ENCODE peak calls at places on chromosomes 13 and 19, in six cellular contexts. One of them, this sample, is unnamed.

GRCh38 chr13:76969488-76970365 is 21.4 kb downstream of the ACOD1 start:
- DNase-seq in A549: no peak
- DNase-seq in stomach: no peak
- DNase-seq in endothelial cell of umbilical vein: no peak
- DNase-seq in heart left ventricle: no peak
- DNase-seq in tibial nerve: no peak
- DNase-seq in this sample: no peak

GRCh38 chr13:113881614-113882265 is 17.9 kb upstream of the GAS6 start:
- DNase-seq in heart left ventricle: peak; percentile 59
- DNase-seq in A549: no peak
- DNase-seq in stomach: peak; percentile 73
- DNase-seq in endothelial cell of umbilical vein: peak; percentile 82
- DNase-seq in tibial nerve: no peak
- DNase-seq in this sample: peak; percentile 79

GRCh38 chr13:29594310-29594709 is 1.2 kb downstream of the SLC7A1 start:
- DNase-seq in stomach: peak; percentile 53
- DNase-seq in endothelial cell of umbilical vein: peak; percentile 74
- DNase-seq in heart left ventricle: no peak
- DNase-seq in A549: peak; percentile 61
- DNase-seq in tibial nerve: peak; percentile 38
- DNase-seq in this sample: peak; percentile 42

GRCh38 chr19:13718733-13719132 is 45.6 kb upstream of the MRI1 start:
- DNase-seq in tibial nerve: no peak
- DNase-seq in heart left ventricle: peak; percentile 58
- DNase-seq in stomach: no peak
- DNase-seq in endothelial cell of umbilical vein: no peak
- DNase-seq in A549: peak; percentile 21
- DNase-seq in this sample: peak; percentile 48

GRCh38 chr19:35142531-35143230 is 374 bp upstream of the FXYD7 start:
- DNase-seq in A549: peak; percentile 83
- DNase-seq in stomach: peak; percentile 64
- DNase-seq in heart left ventricle: peak; percentile 42
- DNase-seq in endothelial cell of umbilical vein: peak; percentile 43
- DNase-seq in tibial nerve: no peak
- DNase-seq in this sample: no peak

GRCh38 chr19:33461256-33462111 is 60.1 kb downstream of the PEPD start:
- DNase-seq in endothelial cell of umbilical vein: no peak
- DNase-seq in stomach: no peak
- DNase-seq in tibial nerve: no peak
- DNase-seq in A549: no peak
- DNase-seq in heart left ventricle: no peak
- DNase-seq in this sample: no peak

GRCh38 chr13:45473627-45474026 is 8.9 kb downstream of the COG3 start:
- DNase-seq in tibial nerve: no peak
- DNase-seq in A549: no peak
- DNase-seq in endothelial cell of umbilical vein: no peak
- DNase-seq in heart left ventricle: no peak
- DNase-seq in stomach: no peak
- DNase-seq in this sample: no peak

GRCh38 chr13:54383604-54384003 is 1355.0 kb downstream of the OLFM4 start:
- DNase-seq in tibial nerve: no peak
- DNase-seq in stomach: no peak
- DNase-seq in heart left ventricle: no peak
- DNase-seq in A549: no peak
- DNase-seq in endothelial cell of umbilical vein: no peak
- DNase-seq in this sample: no peak

GRCh38 chr13:49527123-49527522 is 31.4 kb downstream of the PHF11 start:
- DNase-seq in endothelial cell of umbilical vein: no peak
- DNase-seq in A549: no peak
- DNase-seq in stomach: no peak
- DNase-seq in tibial nerve: no peak
- DNase-seq in heart left ventricle: peak; percentile 29
- DNase-seq in this sample: peak; percentile 81

GRCh38 chr19:7971553-7972520 is 28.4 kb upstream of the TIMM44 start:
- DNase-seq in A549: no peak
- DNase-seq in tibial nerve: no peak
- DNase-seq in heart left ventricle: no peak
- DNase-seq in stomach: no peak
- DNase-seq in endothelial cell of umbilical vein: no peak
- DNase-seq in this sample: no peak

GRCh38 chr13:101398191-101398590 is 18.1 kb downstream of the NALCN start:
- DNase-seq in heart left ventricle: no peak
- DNase-seq in endothelial cell of umbilical vein: no peak
- DNase-seq in tibial nerve: no peak
- DNase-seq in stomach: no peak
- DNase-seq in A549: no peak
- DNase-seq in this sample: no peak

GRCh38 chr13:101394597-101394996 is 21.7 kb downstream of the NALCN start:
- DNase-seq in tibial nerve: no peak
- DNase-seq in A549: no peak
- DNase-seq in stomach: no peak
- DNase-seq in heart left ventricle: no peak
- DNase-seq in endothelial cell of umbilical vein: peak; percentile 23
- DNase-seq in this sample: no peak

GRCh38 chr13:101398920-101399319 is 17.4 kb downstream of the NALCN start:
- DNase-seq in A549: no peak
- DNase-seq in endothelial cell of umbilical vein: peak; percentile 26
- DNase-seq in tibial nerve: no peak
- DNase-seq in heart left ventricle: no peak
- DNase-seq in stomach: no peak
- DNase-seq in this sample: no peak

GRCh38 chr13:101399365-101399764 is 16.9 kb downstream of the NALCN start:
- DNase-seq in endothelial cell of umbilical vein: no peak
- DNase-seq in stomach: no peak
- DNase-seq in A549: no peak
- DNase-seq in heart left ventricle: no peak
- DNase-seq in tibial nerve: no peak
- DNase-seq in this sample: no peak

DNA sequence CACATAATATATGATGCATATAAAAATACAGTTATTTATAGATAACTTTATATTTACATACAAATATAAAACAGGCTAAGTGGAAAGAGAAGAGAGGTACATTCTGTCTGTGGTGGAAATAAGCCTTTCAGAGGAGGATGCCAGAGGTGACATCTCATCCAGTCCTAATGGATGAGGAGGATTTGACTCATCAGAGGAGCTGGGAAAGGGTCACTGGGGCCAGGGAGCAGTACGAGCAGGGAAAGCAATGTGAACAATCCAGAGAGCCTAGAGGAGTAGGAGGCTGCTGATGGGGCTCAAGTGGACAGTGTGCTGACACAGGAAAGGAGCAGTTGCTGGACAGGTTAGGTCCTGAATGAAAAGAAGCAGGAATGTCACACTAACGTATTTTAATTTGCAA is 18.6 kb downstream of the NALCN start:
- DNase-seq in endothelial cell of umbilical vein: peak; percentile 59
- DNase-seq in tibial nerve: no peak
- DNase-seq in heart left ventricle: no peak
- DNase-seq in stomach: no peak
- DNase-seq in A549: no peak
- DNase-seq in this sample: no peak
- TF ChIP-seq POLR2A in endothelial cell of umbilical vein: no peak
- TF ChIP-seq POLR2A in tibial nerve: no peak
- TF ChIP-seq POLR2A in heart left ventricle: no peak
- TF ChIP-seq POLR2A in stomach: no peak
- TF ChIP-seq POLR2A in A549: no peak
- TF ChIP-seq POLR2A in this sample: no peak

GRCh38 chr13:74132768-74133656 is 1.2 kb downstream of the KLF12 start:
- DNase-seq in A549: no peak
- DNase-seq in tibial nerve: no peak
- DNase-seq in heart left ventricle: peak; percentile 51
- DNase-seq in endothelial cell of umbilical vein: peak; percentile 50
- DNase-seq in stomach: peak; percentile 36
- DNase-seq in this sample: peak; percentile 20

GRCh38 chr13:74134226-74134776 is at the start of gene KLF12:
- DNase-seq in heart left ventricle: peak; percentile 92
- DNase-seq in endothelial cell of umbilical vein: peak; percentile 88
- DNase-seq in tibial nerve: peak; percentile 76
- DNase-seq in A549: peak; percentile 49
- DNase-seq in stomach: peak; percentile 83
- DNase-seq in this sample: peak; percentile 80

GRCh38 chr13:74132152-74132767 is 1.9 kb downstream of the KLF12 start:
- DNase-seq in A549: no peak
- DNase-seq in tibial nerve: no peak
- DNase-seq in heart left ventricle: no peak
- DNase-seq in stomach: no peak
- DNase-seq in endothelial cell of umbilical vein: peak; percentile 72
- DNase-seq in this sample: peak; percentile 8

GRCh38 chr13:74134777-74135305 is 637 bp upstream of the KLF12 start:
- DNase-seq in heart left ventricle: peak; percentile 74
- DNase-seq in stomach: peak; percentile 67
- DNase-seq in tibial nerve: no peak
- DNase-seq in endothelial cell of umbilical vein: no peak
- DNase-seq in A549: peak; percentile 31
- DNase-seq in this sample: peak; percentile 48

GRCh38 chr13:74133657-74134201 is 475 bp downstream of the KLF12 start:
- DNase-seq in endothelial cell of umbilical vein: peak; percentile 90
- DNase-seq in stomach: peak; percentile 73
- DNase-seq in tibial nerve: peak; percentile 81
- DNase-seq in heart left ventricle: peak; percentile 92
- DNase-seq in A549: peak; percentile 17
- DNase-seq in this sample: peak; percentile 66
- TF ChIP-seq CTCF in endothelial cell of umbilical vein: no peak
- TF ChIP-seq CTCF in stomach: no peak
- TF ChIP-seq CTCF in tibial nerve: no peak
- TF ChIP-seq CTCF in heart left ventricle: no peak
- TF ChIP-seq CTCF in A549: no peak
- TF ChIP-seq CTCF in this sample: no peak

DNA sequence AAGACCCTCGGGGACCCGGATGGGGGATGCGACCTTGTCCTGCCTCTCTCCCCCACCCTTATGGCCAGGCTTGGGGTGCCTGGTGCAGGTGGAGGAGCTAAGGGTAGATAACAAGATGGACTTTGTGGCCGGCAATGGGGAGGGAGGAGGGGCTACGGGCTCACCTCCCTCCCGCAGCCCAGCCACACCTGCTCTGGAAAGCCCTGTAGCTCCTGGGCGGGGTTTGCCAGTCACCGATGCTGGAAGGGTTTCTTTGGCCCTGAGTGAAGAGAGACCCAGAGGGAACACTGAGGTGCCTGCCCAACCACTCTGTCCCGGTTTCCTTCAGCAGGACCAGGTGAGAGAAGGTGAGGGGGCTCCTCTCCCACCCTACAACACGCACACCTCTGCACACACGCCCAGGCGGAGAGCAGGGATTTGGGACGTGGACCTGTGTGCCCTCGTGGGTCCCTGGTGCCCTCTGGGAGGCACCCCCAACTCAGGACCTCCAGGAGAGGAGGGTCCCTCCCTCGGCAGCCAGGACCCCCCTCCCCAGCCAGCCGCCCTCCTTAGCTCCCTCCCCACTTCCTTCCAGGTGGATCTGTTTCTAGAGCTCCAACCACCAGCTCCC is at the start of gene FUT2:
- DNase-seq in endothelial cell of umbilical vein: no peak
- DNase-seq in heart left ventricle: no peak
- DNase-seq in A549: no peak
- DNase-seq in tibial nerve: no peak
- DNase-seq in stomach: peak; percentile 90
- DNase-seq in this sample: no peak
- H3K27ac ChIP-seq in endothelial cell of umbilical vein: no peak within 1 kb of the TSS
- H3K27ac ChIP-seq in heart left ventricle: peak within 1 kb of the TSS; percentile 38
- H3K27ac ChIP-seq in A549: no peak within 1 kb of the TSS
- H3K27ac ChIP-seq in tibial nerve: no peak within 1 kb of the TSS
- H3K27ac ChIP-seq in stomach: peak within 1 kb of the TSS; percentile 88
- H3K27ac ChIP-seq in this sample: no peak within 1 kb of the TSS

DNA sequence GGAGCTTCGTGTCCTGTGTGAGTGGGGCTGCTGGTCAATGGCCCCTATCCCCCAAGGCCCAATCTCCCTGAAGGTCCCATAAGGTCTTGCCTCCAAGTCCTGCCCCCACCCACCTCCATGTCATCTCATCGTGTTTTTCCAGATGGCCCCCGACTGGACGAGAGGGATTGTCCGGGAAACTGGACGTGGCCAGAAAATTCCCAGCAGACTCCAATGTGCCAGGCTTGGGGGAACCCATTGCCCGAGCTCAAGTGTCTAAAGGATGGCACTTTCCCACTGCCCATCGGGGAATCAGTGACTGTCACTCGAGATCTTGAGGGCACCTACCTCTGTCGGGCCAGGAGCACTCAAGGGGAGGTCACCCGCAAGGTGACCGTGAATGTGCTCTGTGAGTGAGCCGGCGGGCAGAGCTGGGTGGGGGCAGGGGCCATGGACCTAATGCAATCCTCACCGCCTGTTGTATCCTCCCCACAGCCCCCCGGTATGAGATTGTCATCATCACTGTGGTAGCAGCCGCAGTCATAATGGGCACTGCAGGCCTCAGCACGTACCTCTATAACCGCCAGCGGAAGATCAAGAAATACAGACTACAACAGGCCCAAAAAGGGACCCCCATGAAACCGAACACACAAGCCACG is 2.0 kb upstream of the ICAM4 start:
- DNase-seq in stomach: no peak
- DNase-seq in heart left ventricle: no peak
- DNase-seq in A549: no peak
- DNase-seq in tibial nerve: no peak
- DNase-seq in endothelial cell of umbilical vein: no peak
- DNase-seq in this sample: no peak
- TF ChIP-seq POLR2A in stomach: no peak
- TF ChIP-seq POLR2A in heart left ventricle: no peak
- TF ChIP-seq POLR2A in A549: no peak
- TF ChIP-seq POLR2A in tibial nerve: no peak
- TF ChIP-seq POLR2A in endothelial cell of umbilical vein: no peak
- TF ChIP-seq POLR2A in this sample: no peak